ENCODE peak calls at places on chromosomes 6 and 20, in five cellular contexts. One of them, this sample, is unnamed. For H3K27me3, the result is how much of the 10 kb centered on the place peaks cover.

GRCh38 chr6:130525378-130525777 is 159.6 kb downstream of the TMEM200A start:
- DNase-seq in vagina: no peak
- DNase-seq in CD8-positive, alpha-beta T cell: no peak
- DNase-seq in gastrocnemius medialis: no peak
- DNase-seq in aorta: no peak
- DNase-seq in this sample: peak

GRCh38 chr6:97876711-97877110 is 593.7 kb upstream of the MMS22L start:
- DNase-seq in vagina: no peak
- DNase-seq in CD8-positive, alpha-beta T cell: no peak
- DNase-seq in gastrocnemius medialis: no peak
- DNase-seq in aorta: no peak
- DNase-seq in this sample: no peak

GRCh38 chr6:2596222-2596621 is 154.5 kb downstream of the MYLK4 start:
- DNase-seq in vagina: no peak
- DNase-seq in CD8-positive, alpha-beta T cell: no peak
- DNase-seq in gastrocnemius medialis: no peak
- DNase-seq in aorta: no peak
- DNase-seq in this sample: no peak

GRCh38 chr6:5657684-5658429 is 348.9 kb downstream of the NRN1 start:
- DNase-seq in vagina: no peak
- DNase-seq in CD8-positive, alpha-beta T cell: no peak
- DNase-seq in gastrocnemius medialis: no peak
- DNase-seq in aorta: no peak
- DNase-seq in this sample: no peak

GRCh38 chr6:56399250-56399671 is 151.9 kb upstream of the COL21A1 start:
- DNase-seq in vagina: no peak
- DNase-seq in CD8-positive, alpha-beta T cell: no peak
- DNase-seq in gastrocnemius medialis: no peak
- DNase-seq in aorta: no peak
- DNase-seq in this sample: no peak

GRCh38 chr6:115363379-115363778 is 697.3 kb downstream of the FRK start:
- DNase-seq in vagina: no peak
- DNase-seq in CD8-positive, alpha-beta T cell: no peak
- DNase-seq in gastrocnemius medialis: no peak
- DNase-seq in aorta: no peak
- DNase-seq in this sample: no peak

GRCh38 chr6:139378882-139379341 is 4.5 kb upstream of the CITED2 start:
- DNase-seq in vagina: no peak
- DNase-seq in CD8-positive, alpha-beta T cell: no peak
- DNase-seq in gastrocnemius medialis: no peak
- DNase-seq in aorta: no peak
- DNase-seq in this sample: no peak

GRCh38 chr6:38599261-38599660 is 40.5 kb downstream of the BTBD9 start:
- DNase-seq in vagina: no peak
- DNase-seq in CD8-positive, alpha-beta T cell: no peak
- DNase-seq in gastrocnemius medialis: no peak
- DNase-seq in aorta: no peak
- DNase-seq in this sample: no peak

GRCh38 chr6:168410035-168410434 is 30.9 kb upstream of the SMOC2 start:
- DNase-seq in vagina: no peak
- DNase-seq in CD8-positive, alpha-beta T cell: no peak
- DNase-seq in gastrocnemius medialis: no peak
- DNase-seq in aorta: peak
- DNase-seq in this sample: no peak

GRCh38 chr6:100346828-100347227 is 117.9 kb downstream of the SIM1 start:
- DNase-seq in vagina: no peak
- DNase-seq in CD8-positive, alpha-beta T cell: no peak
- DNase-seq in gastrocnemius medialis: no peak
- DNase-seq in aorta: no peak
- DNase-seq in this sample: no peak

GRCh38 chr20:52171025-52171424 is 20.6 kb downstream of the ZFP64 start:
- DNase-seq in vagina: no peak
- DNase-seq in CD8-positive, alpha-beta T cell: no peak
- DNase-seq in gastrocnemius medialis: no peak
- DNase-seq in aorta: no peak
- DNase-seq in this sample: no peak

GRCh38 chr20:36523341-36523740 is 18.0 kb upstream of the MYL9 start:
- DNase-seq in vagina: no peak
- DNase-seq in CD8-positive, alpha-beta T cell: no peak
- DNase-seq in gastrocnemius medialis: no peak
- DNase-seq in aorta: no peak
- DNase-seq in this sample: no peak

GRCh38 chr6:111871207-111871606 is 2.0 kb downstream of the FYN start:
- DNase-seq in vagina: no peak
- DNase-seq in CD8-positive, alpha-beta T cell: peak
- DNase-seq in gastrocnemius medialis: no peak
- DNase-seq in aorta: no peak
- DNase-seq in this sample: peak

GRCh38 chr6:26576929-26577719 is 19.6 kb upstream of the ABT1 start:
- DNase-seq in vagina: no peak
- DNase-seq in CD8-positive, alpha-beta T cell: peak
- DNase-seq in gastrocnemius medialis: no peak
- DNase-seq in aorta: peak
- DNase-seq in this sample: peak

GRCh38 chr6:158480989-158481388 is 78.9 kb upstream of the TMEM181 start:
- DNase-seq in vagina: no peak
- DNase-seq in CD8-positive, alpha-beta T cell: no peak
- DNase-seq in gastrocnemius medialis: no peak
- DNase-seq in aorta: no peak
- DNase-seq in this sample: no peak

GRCh38 chr20:8790442-8791074 is 278.3 kb upstream of the PLCB4 start:
- DNase-seq in vagina: no peak
- DNase-seq in CD8-positive, alpha-beta T cell: no peak
- DNase-seq in gastrocnemius medialis: no peak
- DNase-seq in aorta: no peak
- DNase-seq in this sample: no peak

GRCh38 chr6:36154286-36154685 is 24.0 kb downstream of the MAPK13 start:
- DNase-seq in vagina: no peak
- DNase-seq in CD8-positive, alpha-beta T cell: no peak
- DNase-seq in gastrocnemius medialis: no peak
- DNase-seq in aorta: no peak
- DNase-seq in this sample: no peak

GRCh38 chr20:41654884-41655283 is 36.7 kb upstream of the CHD6 start:
- DNase-seq in vagina: no peak
- DNase-seq in CD8-positive, alpha-beta T cell: no peak
- DNase-seq in gastrocnemius medialis: no peak
- DNase-seq in aorta: no peak
- DNase-seq in this sample: no peak

GRCh38 chr6:167163476-167164011 is 5.8 kb upstream of the GPR31 start:
- DNase-seq in vagina: no peak
- DNase-seq in CD8-positive, alpha-beta T cell: no peak
- DNase-seq in gastrocnemius medialis: no peak
- DNase-seq in aorta: no peak
- DNase-seq in this sample: no peak

GRCh38 chr20:41316602-41317535 is 662 bp downstream of the ZHX3 start:
- DNase-seq in vagina: peak
- DNase-seq in CD8-positive, alpha-beta T cell: peak
- DNase-seq in gastrocnemius medialis: peak
- DNase-seq in aorta: peak
- DNase-seq in this sample: peak

GRCh38 chr6:78947529-78947928 is 80.2 kb downstream of the IRAK1BP1 start:
- DNase-seq in vagina: no peak
- DNase-seq in CD8-positive, alpha-beta T cell: no peak
- DNase-seq in gastrocnemius medialis: no peak
- DNase-seq in aorta: no peak
- DNase-seq in this sample: no peak

GRCh38 chr6:23413327-23414203 is 712.5 kb upstream of the NRSN1 start:
- DNase-seq in vagina: no peak
- DNase-seq in CD8-positive, alpha-beta T cell: no peak
- DNase-seq in gastrocnemius medialis: no peak
- DNase-seq in aorta: no peak
- DNase-seq in this sample: no peak

GRCh38 chr6:24910850-24911712 is 24.7 kb downstream of the RIPOR2 start:
- DNase-seq in vagina: no peak
- DNase-seq in CD8-positive, alpha-beta T cell: peak
- DNase-seq in gastrocnemius medialis: peak
- DNase-seq in aorta: peak
- DNase-seq in this sample: peak

GRCh38 chr20:5773589-5773988 is 23.4 kb downstream of the SHLD1 start:
- DNase-seq in vagina: no peak
- DNase-seq in CD8-positive, alpha-beta T cell: no peak
- DNase-seq in gastrocnemius medialis: no peak
- DNase-seq in aorta: no peak
- DNase-seq in this sample: no peak

GRCh38 chr6:132131351-132131750 is 180.2 kb upstream of the CCN2 start:
- DNase-seq in vagina: no peak
- DNase-seq in CD8-positive, alpha-beta T cell: no peak
- DNase-seq in gastrocnemius medialis: no peak
- DNase-seq in aorta: no peak
- DNase-seq in this sample: no peak

GRCh38 chr6:41599836-41600445 is 38.3 kb upstream of the MDFI start:
- DNase-seq in vagina: no peak
- DNase-seq in CD8-positive, alpha-beta T cell: no peak
- DNase-seq in gastrocnemius medialis: no peak
- DNase-seq in aorta: peak
- DNase-seq in this sample: no peak

GRCh38 chr6:169160091-169160854 is 93.4 kb downstream of the THBS2 start:
- DNase-seq in vagina: peak
- DNase-seq in CD8-positive, alpha-beta T cell: no peak
- DNase-seq in gastrocnemius medialis: no peak
- DNase-seq in aorta: no peak
- DNase-seq in this sample: no peak

GRCh38 chr6:3616565-3617176 is 134.8 kb downstream of the PXDC1 start:
- DNase-seq in vagina: peak
- DNase-seq in CD8-positive, alpha-beta T cell: no peak
- DNase-seq in gastrocnemius medialis: no peak
- DNase-seq in aorta: no peak
- DNase-seq in this sample: no peak

GRCh38 chr6:154890874-154891273 is 104.2 kb upstream of the TIAM2 start:
- DNase-seq in vagina: peak
- DNase-seq in CD8-positive, alpha-beta T cell: no peak
- DNase-seq in gastrocnemius medialis: no peak
- DNase-seq in aorta: no peak
- DNase-seq in this sample: no peak

GRCh38 chr20:53930651-53931504 is 139.5 kb downstream of the BCAS1 start:
- DNase-seq in vagina: no peak
- DNase-seq in CD8-positive, alpha-beta T cell: no peak
- DNase-seq in gastrocnemius medialis: no peak
- DNase-seq in aorta: no peak
- DNase-seq in this sample: no peak

GRCh38 chr20:3759316-3759715 is 8.2 kb downstream of the ADISSP start:
- DNase-seq in vagina: no peak
- DNase-seq in CD8-positive, alpha-beta T cell: no peak
- DNase-seq in gastrocnemius medialis: no peak
- DNase-seq in aorta: no peak
- DNase-seq in this sample: no peak

GRCh38 chr20:64157878-64158277 is 6.4 kb upstream of the MYT1 start:
- DNase-seq in vagina: no peak
- DNase-seq in CD8-positive, alpha-beta T cell: no peak
- DNase-seq in gastrocnemius medialis: no peak
- DNase-seq in aorta: no peak
- DNase-seq in this sample: no peak

GRCh38 chr20:64158346-64159285 is 5.6 kb upstream of the MYT1 start:
- DNase-seq in vagina: no peak
- DNase-seq in CD8-positive, alpha-beta T cell: no peak
- DNase-seq in gastrocnemius medialis: no peak
- DNase-seq in aorta: no peak
- DNase-seq in this sample: no peak

GRCh38 chr20:64159711-64160110 is 4.5 kb upstream of the MYT1 start:
- DNase-seq in vagina: no peak
- DNase-seq in CD8-positive, alpha-beta T cell: no peak
- DNase-seq in gastrocnemius medialis: no peak
- DNase-seq in aorta: no peak
- DNase-seq in this sample: no peak

GRCh38 chr20:64160118-64160517 is 4.1 kb upstream of the MYT1 start:
- DNase-seq in vagina: no peak
- DNase-seq in CD8-positive, alpha-beta T cell: no peak
- DNase-seq in gastrocnemius medialis: no peak
- DNase-seq in aorta: no peak
- DNase-seq in this sample: no peak

GRCh38 chr20:64159286-64159680 is 5.0 kb upstream of the MYT1 start:
- DNase-seq in vagina: no peak
- DNase-seq in CD8-positive, alpha-beta T cell: no peak
- DNase-seq in gastrocnemius medialis: no peak
- DNase-seq in aorta: no peak
- DNase-seq in this sample: no peak
- H3K27me3 ChIP-seq in vagina: under half
- H3K27me3 ChIP-seq in CD8-positive, alpha-beta T cell: under half
- H3K27me3 ChIP-seq in gastrocnemius medialis: half or more
- H3K27me3 ChIP-seq in aorta: under half
- H3K27me3 ChIP-seq in this sample: under half

DNA sequence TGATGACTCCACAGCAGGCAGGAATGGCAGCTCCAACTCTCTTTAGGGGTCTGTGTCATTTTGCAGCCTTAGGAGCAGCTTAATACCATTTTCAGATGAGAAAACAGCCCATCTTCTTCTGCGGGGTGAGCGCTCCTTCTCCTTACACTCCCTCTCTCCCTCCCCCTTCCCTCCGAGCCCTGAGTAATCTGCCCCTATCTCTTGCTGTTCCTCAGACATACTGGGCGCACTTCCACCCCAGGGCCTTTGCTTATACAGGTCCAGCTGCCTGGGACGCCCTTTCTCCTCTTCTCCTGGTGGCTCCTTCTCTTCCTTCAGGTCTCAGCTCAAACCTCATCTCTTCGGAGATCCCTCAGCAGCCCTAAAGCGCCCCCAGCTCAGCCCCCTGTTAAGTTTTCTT is 54.8 kb downstream of the SNAI1 start:
- DNase-seq in vagina: no peak
- DNase-seq in CD8-positive, alpha-beta T cell: no peak
- DNase-seq in gastrocnemius medialis: no peak
- DNase-seq in aorta: no peak
- DNase-seq in this sample: no peak
- H3K4me3 ChIP-seq in vagina: no peak
- H3K4me3 ChIP-seq in CD8-positive, alpha-beta T cell: no peak
- H3K4me3 ChIP-seq in gastrocnemius medialis: no peak
- H3K4me3 ChIP-seq in aorta: no peak
- H3K4me3 ChIP-seq in this sample: no peak

GRCh38 chr20:62759981-62760431 is 36.3 kb upstream of the MRGBP start:
- DNase-seq in vagina: no peak
- DNase-seq in CD8-positive, alpha-beta T cell: no peak
- DNase-seq in gastrocnemius medialis: no peak
- DNase-seq in aorta: no peak
- DNase-seq in this sample: no peak
- H3K27me3 ChIP-seq in vagina: under half
- H3K27me3 ChIP-seq in CD8-positive, alpha-beta T cell: under half
- H3K27me3 ChIP-seq in gastrocnemius medialis: under half
- H3K27me3 ChIP-seq in aorta: under half
- H3K27me3 ChIP-seq in this sample: under half

DNA sequence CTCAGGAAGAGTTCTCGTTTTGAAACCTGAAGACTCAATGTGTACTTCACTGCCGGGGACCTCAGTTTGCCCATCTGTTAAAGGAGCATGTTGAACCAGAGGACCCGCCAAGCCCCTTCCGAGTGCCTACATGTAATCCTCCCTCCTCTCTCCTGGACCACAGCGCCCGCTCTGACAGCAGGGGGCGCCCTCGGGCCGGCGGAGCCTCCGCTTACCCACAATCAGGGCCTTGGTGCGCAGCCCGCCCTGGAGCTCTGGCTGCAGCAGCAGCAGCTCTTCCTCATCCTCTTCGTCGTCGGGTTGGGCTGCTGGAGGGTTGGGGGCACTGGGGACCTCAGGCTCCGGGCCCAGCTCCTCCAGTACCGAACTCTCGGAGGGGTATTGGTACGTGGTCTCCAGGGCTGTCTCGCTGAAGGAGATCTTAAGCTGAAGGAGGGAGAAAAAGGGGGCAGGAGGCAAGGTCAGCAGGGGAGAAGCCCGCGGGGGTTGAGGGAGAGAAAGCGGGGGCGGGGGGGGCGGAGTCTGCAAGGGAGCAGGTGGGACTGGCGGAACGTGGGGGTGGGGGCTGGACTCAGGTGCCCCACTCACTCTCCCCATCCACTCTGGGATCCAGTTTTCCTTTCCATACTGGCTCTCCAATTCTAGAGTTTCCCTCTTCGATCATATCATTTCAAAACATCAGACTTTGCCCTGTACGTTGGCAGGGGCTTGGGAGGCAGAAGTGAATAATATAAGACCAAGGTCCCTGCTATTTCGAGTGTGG is 6.3 kb upstream of the DHX16 start:
- DNase-seq in vagina: no peak
- DNase-seq in CD8-positive, alpha-beta T cell: peak
- DNase-seq in gastrocnemius medialis: peak
- DNase-seq in aorta: peak
- DNase-seq in this sample: peak
- H3K4me3 ChIP-seq in vagina: peak
- H3K4me3 ChIP-seq in CD8-positive, alpha-beta T cell: peak
- H3K4me3 ChIP-seq in gastrocnemius medialis: peak
- H3K4me3 ChIP-seq in aorta: no peak
- H3K4me3 ChIP-seq in this sample: peak